ENCODE peak calls at places on chromosomes 11 and 22, in four cellular contexts. One of them, this sample, is unnamed. For H3K27me3, the result is how much of the 10 kb centered on the place peaks cover.

GRCh38 chr22:44411226-44412135 is 86.6 kb downstream of the RTL6 start:
- DNase-seq in pancreas: no peak
- DNase-seq in HL-60: no peak
- DNase-seq in dorsolateral prefrontal cortex: no peak
- DNase-seq in this sample: peak

GRCh38 chr11:86182976-86183584 is 61.5 kb upstream of the EED start:
- DNase-seq in pancreas: no peak
- DNase-seq in dorsolateral prefrontal cortex: no peak
- DNase-seq in HL-60: peak
- DNase-seq in this sample: peak

GRCh38 chr11:118001494-118001971 is 15.3 kb downstream of the IL10RA start:
- DNase-seq in pancreas: no peak
- DNase-seq in HL-60: no peak
- DNase-seq in dorsolateral prefrontal cortex: no peak
- DNase-seq in this sample: no peak

GRCh38 chr11:34799848-34800247 is 116.3 kb downstream of the APIP start:
- DNase-seq in dorsolateral prefrontal cortex: no peak
- DNase-seq in HL-60: no peak
- DNase-seq in pancreas: no peak
- DNase-seq in this sample: no peak

GRCh38 chr11:86934263-86934932 is 20.8 kb downstream of the FZD4 start:
- DNase-seq in pancreas: no peak
- DNase-seq in dorsolateral prefrontal cortex: no peak
- DNase-seq in HL-60: no peak
- DNase-seq in this sample: no peak

GRCh38 chr11:68936676-68937620 is 33.3 kb downstream of the IGHMBP2 start:
- DNase-seq in HL-60: no peak
- DNase-seq in dorsolateral prefrontal cortex: no peak
- DNase-seq in pancreas: no peak
- DNase-seq in this sample: peak

GRCh38 chr11:65471410-65471762 is 27.5 kb upstream of the MALAT1 start:
- DNase-seq in pancreas: peak
- DNase-seq in HL-60: peak
- DNase-seq in dorsolateral prefrontal cortex: peak
- DNase-seq in this sample: peak

GRCh38 chr11:6693342-6694228 is 10.4 kb upstream of the MRPL17 start:
- DNase-seq in pancreas: no peak
- DNase-seq in HL-60: no peak
- DNase-seq in dorsolateral prefrontal cortex: no peak
- DNase-seq in this sample: no peak

GRCh38 chr22:47564158-47564450 is 801.7 kb downstream of the TBC1D22A start:
- DNase-seq in HL-60: no peak
- DNase-seq in dorsolateral prefrontal cortex: no peak
- DNase-seq in pancreas: no peak
- DNase-seq in this sample: no peak

GRCh38 chr11:44568706-44569473 is 3.4 kb downstream of the CD82 start:
- DNase-seq in pancreas: no peak
- DNase-seq in dorsolateral prefrontal cortex: no peak
- DNase-seq in HL-60: peak
- DNase-seq in this sample: peak

GRCh38 chr22:29690481-29690880 is 29.3 kb upstream of the CABP7 start:
- DNase-seq in HL-60: no peak
- DNase-seq in pancreas: no peak
- DNase-seq in dorsolateral prefrontal cortex: no peak
- DNase-seq in this sample: no peak

GRCh38 chr11:110828086-110828485 is 115.8 kb upstream of the ARHGAP20 start:
- DNase-seq in pancreas: no peak
- DNase-seq in HL-60: no peak
- DNase-seq in dorsolateral prefrontal cortex: no peak
- DNase-seq in this sample: no peak

GRCh38 chr11:18384157-18384641 is 10.2 kb upstream of the LDHA start:
- DNase-seq in HL-60: peak
- DNase-seq in dorsolateral prefrontal cortex: peak
- DNase-seq in pancreas: no peak
- DNase-seq in this sample: no peak

GRCh38 chr22:37467556-37467955 is 18.6 kb downstream of the MFNG start:
- DNase-seq in dorsolateral prefrontal cortex: no peak
- DNase-seq in pancreas: peak
- DNase-seq in HL-60: no peak
- DNase-seq in this sample: no peak

GRCh38 chr11:61776561-61777075 is 15.8 kb downstream of the TMEM258 start:
- DNase-seq in pancreas: peak
- DNase-seq in dorsolateral prefrontal cortex: no peak
- DNase-seq in HL-60: peak
- DNase-seq in this sample: peak

GRCh38 chr11:11786771-11787170 is 55.0 kb upstream of the USP47 start:
- DNase-seq in dorsolateral prefrontal cortex: no peak
- DNase-seq in pancreas: no peak
- DNase-seq in HL-60: peak
- DNase-seq in this sample: no peak

GRCh38 chr11:128297111-128297651 is 290.2 kb downstream of the ETS1 start:
- DNase-seq in pancreas: no peak
- DNase-seq in HL-60: no peak
- DNase-seq in dorsolateral prefrontal cortex: no peak
- DNase-seq in this sample: no peak

GRCh38 chr11:88535266-88535665 is 197.7 kb upstream of the CTSC start:
- DNase-seq in dorsolateral prefrontal cortex: no peak
- DNase-seq in HL-60: no peak
- DNase-seq in pancreas: no peak
- DNase-seq in this sample: no peak

GRCh38 chr11:8327761-8328192 is 64.1 kb upstream of the LMO1 start:
- DNase-seq in dorsolateral prefrontal cortex: no peak
- DNase-seq in pancreas: no peak
- DNase-seq in HL-60: no peak
- DNase-seq in this sample: no peak

GRCh38 chr11:103699216-103699615 is 337.2 kb upstream of the DDI1 start:
- DNase-seq in pancreas: no peak
- DNase-seq in dorsolateral prefrontal cortex: no peak
- DNase-seq in HL-60: no peak
- DNase-seq in this sample: no peak

GRCh38 chr11:116980136-116980793 is 118.0 kb downstream of the SIK3 start:
- DNase-seq in pancreas: no peak
- DNase-seq in dorsolateral prefrontal cortex: no peak
- DNase-seq in HL-60: peak
- DNase-seq in this sample: no peak

GRCh38 chr22:43066844-43067385 is 22.3 kb downstream of the TTLL1 start:
- DNase-seq in HL-60: no peak
- DNase-seq in dorsolateral prefrontal cortex: no peak
- DNase-seq in pancreas: no peak
- DNase-seq in this sample: no peak

GRCh38 chr11:64447717-64448598 is 89.0 kb downstream of the RPS6KA4 start:
- DNase-seq in dorsolateral prefrontal cortex: peak
- DNase-seq in pancreas: peak
- DNase-seq in HL-60: peak
- DNase-seq in this sample: peak

GRCh38 chr22:35334010-35334409 is 34.3 kb downstream of the TOM1 start:
- DNase-seq in HL-60: peak
- DNase-seq in dorsolateral prefrontal cortex: no peak
- DNase-seq in pancreas: no peak
- DNase-seq in this sample: no peak

GRCh38 chr11:92848578-92848977 is 120.9 kb upstream of the MTNR1B start:
- DNase-seq in pancreas: no peak
- DNase-seq in dorsolateral prefrontal cortex: no peak
- DNase-seq in HL-60: no peak
- DNase-seq in this sample: no peak

GRCh38 chr22:28799125-28799833 is 1.1 kb downstream of the XBP1 start:
- DNase-seq in HL-60: peak
- DNase-seq in pancreas: no peak
- DNase-seq in dorsolateral prefrontal cortex: no peak
- DNase-seq in this sample: peak

GRCh38 chr11:112174789-112175595 is at the start of gene BCO2:
- DNase-seq in dorsolateral prefrontal cortex: peak
- DNase-seq in HL-60: peak
- DNase-seq in pancreas: peak
- DNase-seq in this sample: peak

GRCh38 chr11:112175596-112175947 is 260 bp downstream of the BCO2 start:
- DNase-seq in HL-60: no peak
- DNase-seq in pancreas: no peak
- DNase-seq in dorsolateral prefrontal cortex: no peak
- DNase-seq in this sample: no peak

GRCh38 chr11:112173152-112173551 is 2.2 kb upstream of the BCO2 start:
- DNase-seq in HL-60: no peak
- DNase-seq in dorsolateral prefrontal cortex: no peak
- DNase-seq in pancreas: no peak
- DNase-seq in this sample: peak

GRCh38 chr11:112176077-112176476 is 765 bp downstream of the BCO2 start:
- DNase-seq in pancreas: no peak
- DNase-seq in HL-60: no peak
- DNase-seq in dorsolateral prefrontal cortex: no peak
- DNase-seq in this sample: no peak

GRCh38 chr11:112172362-112172994 is 2.8 kb upstream of the BCO2 start:
- DNase-seq in HL-60: no peak
- DNase-seq in pancreas: no peak
- DNase-seq in dorsolateral prefrontal cortex: no peak
- DNase-seq in this sample: no peak
- H3K27me3 ChIP-seq in HL-60: under half
- H3K27me3 ChIP-seq in pancreas: under half
- H3K27me3 ChIP-seq in dorsolateral prefrontal cortex: under half
- H3K27me3 ChIP-seq in this sample: under half

GRCh38 chr11:74680703-74681531 is 50.3 kb downstream of the CHRDL2 start:
- DNase-seq in dorsolateral prefrontal cortex: peak
- DNase-seq in pancreas: no peak
- DNase-seq in HL-60: no peak
- DNase-seq in this sample: no peak
- H3K27ac ChIP-seq in dorsolateral prefrontal cortex: no peak
- H3K27ac ChIP-seq in pancreas: no peak
- H3K27ac ChIP-seq in HL-60: no peak
- H3K27ac ChIP-seq in this sample: no peak

GRCh38 chr11:126772267-126772666 is 228.3 kb downstream of the KIRREL3 start:
- DNase-seq in HL-60: no peak
- DNase-seq in dorsolateral prefrontal cortex: peak
- DNase-seq in pancreas: no peak
- DNase-seq in this sample: no peak

GRCh38 chr11:126768702-126769101 is 231.9 kb downstream of the KIRREL3 start:
- DNase-seq in pancreas: no peak
- DNase-seq in HL-60: no peak
- DNase-seq in dorsolateral prefrontal cortex: no peak
- DNase-seq in this sample: no peak

GRCh38 chr11:126765196-126765595 is 235.4 kb downstream of the KIRREL3 start:
- DNase-seq in pancreas: no peak
- DNase-seq in HL-60: no peak
- DNase-seq in dorsolateral prefrontal cortex: no peak
- DNase-seq in this sample: no peak

GRCh38 chr11:126764221-126764620 is 236.3 kb downstream of the KIRREL3 start:
- DNase-seq in pancreas: no peak
- DNase-seq in HL-60: no peak
- DNase-seq in dorsolateral prefrontal cortex: no peak
- DNase-seq in this sample: no peak

DNA sequence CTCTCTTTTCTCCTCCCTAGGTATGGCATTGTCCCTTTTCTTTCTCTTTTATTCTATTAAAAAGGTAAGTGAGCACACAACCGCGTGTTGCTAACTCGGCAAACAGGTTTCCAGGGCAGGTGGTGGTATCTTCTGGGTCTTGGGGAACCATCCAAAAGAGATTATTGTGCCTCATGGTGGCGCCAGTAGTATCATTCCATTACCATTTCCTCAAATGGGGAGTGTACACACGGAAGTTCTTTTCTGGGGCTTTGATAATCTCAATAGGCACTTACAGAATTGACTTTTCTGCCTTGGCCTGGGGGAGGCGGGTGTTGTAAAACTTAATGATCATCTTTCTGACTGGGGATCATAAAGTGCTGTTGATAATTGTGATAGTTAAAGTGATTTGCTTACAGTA is 234.1 kb downstream of the KIRREL3 start:
- DNase-seq in pancreas: no peak
- DNase-seq in HL-60: no peak
- DNase-seq in dorsolateral prefrontal cortex: no peak
- DNase-seq in this sample: no peak
- H3K27me3 ChIP-seq in pancreas: under half
- H3K27me3 ChIP-seq in HL-60: under half
- H3K27me3 ChIP-seq in dorsolateral prefrontal cortex: under half
- H3K27me3 ChIP-seq in this sample: under half

GRCh38 chr11:131404010-131404409 is 33.6 kb downstream of the NTM start:
- DNase-seq in HL-60: no peak
- DNase-seq in pancreas: no peak
- DNase-seq in dorsolateral prefrontal cortex: no peak
- DNase-seq in this sample: no peak
- H3K27ac ChIP-seq in HL-60: no peak
- H3K27ac ChIP-seq in pancreas: no peak
- H3K27ac ChIP-seq in dorsolateral prefrontal cortex: no peak
- H3K27ac ChIP-seq in this sample: no peak